ENCODE peak calls at places on chromosome 1, in four cellular contexts. Q is tibial artery, S is colonic mucosa, O is PC-9. A is an unnamed sample.
A peak's percentile ranks its signal among the peaks of the same experiment; 100 is the strongest.

GRCh38 chr1:162016616-162017015 is 7.1 kb downstream of the OLFML2B start:
- DNase-seq in Q (no peak), S (no peak), O (no peak), A (no peak)

GRCh38 chr1:169031566-169032224 is 74.8 kb upstream of the ATP1B1 start:
- DNase-seq in Q (no peak), S (no peak), O (no peak), A (no peak)

GRCh38 chr1:12573015-12573825 is 44.8 kb downstream of the DHRS3 start:
- DNase-seq in Q (no peak), S (no peak), O (no peak), A (no peak)

GRCh38 chr1:34407140-34407539 is 230.4 kb downstream of the C1orf94 start:
- DNase-seq in Q (no peak), S (no peak), O (no peak), A (peak; percentile 19)

GRCh38 chr1:115317101-115318012 is 20.7 kb downstream of the NGF start:
- DNase-seq in Q (no peak), S (no peak), O (peak; percentile 99), A (no peak)

GRCh38 chr1:11615109-11615508 is 39.1 kb downstream of the FBXO2 start:
- DNase-seq in Q (no peak), S (no peak), O (no peak), A (no peak)

GRCh38 chr1:192140382-192140781 is 17.9 kb upstream of the RGS18 start:
- DNase-seq in Q (no peak), S (no peak), O (no peak), A (no peak)

GRCh38 chr1:205481629-205482071 is 22.8 kb upstream of the CDK18 start:
- DNase-seq in Q (no peak), S (no peak), O (no peak), A (no peak)

GRCh38 chr1:96234299-96234698 is 487.3 kb upstream of the PTBP2 start:
- DNase-seq in Q (peak; percentile 52), S (no peak), O (no peak), A (peak; percentile 58)

GRCh38 chr1:97050501-97050900 is 328.9 kb downstream of the PTBP2 start:
- DNase-seq in Q (no peak), S (no peak), O (no peak), A (no peak)

GRCh38 chr1:223227031-223227430 is 84.0 kb upstream of the TLR5 start:
- DNase-seq in Q (no peak), S (no peak), O (no peak), A (no peak)

GRCh38 chr1:30302808-30303310 is 420.5 kb downstream of the MATN1 start:
- DNase-seq in Q (no peak), S (peak; percentile 4), O (no peak), A (no peak)

GRCh38 chr1:30304080-30304479 is 419.3 kb downstream of the MATN1 start:
- DNase-seq in Q (no peak), S (no peak), O (no peak), A (no peak)

GRCh38 chr1:30305061-30305460 is 418.3 kb downstream of the MATN1 start:
- DNase-seq in Q (no peak), S (no peak), O (no peak), A (no peak)

GRCh38 chr1:30305519-30305918 is 417.9 kb downstream of the MATN1 start:
- DNase-seq in Q (no peak), S (peak; percentile 4), O (no peak), A (no peak)

DNA sequence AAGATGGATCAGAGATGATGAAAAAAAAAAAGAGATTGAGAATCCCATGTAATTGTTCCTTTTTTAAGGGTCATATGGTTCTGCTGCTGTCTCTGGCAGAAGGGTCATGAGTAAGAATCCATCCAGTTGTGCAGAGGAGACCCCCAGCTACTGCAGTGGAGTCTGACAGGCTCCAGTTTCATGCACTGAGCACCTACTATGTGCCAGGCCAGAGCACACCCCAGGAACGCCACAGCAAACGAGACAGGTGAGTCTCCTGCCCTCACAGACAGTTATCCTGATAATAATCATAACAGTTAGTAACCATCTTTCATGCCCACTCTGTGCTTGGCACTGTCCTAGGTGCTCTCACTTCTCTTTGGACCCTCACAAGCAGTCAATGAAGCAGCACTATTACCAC is 420.0 kb downstream of the MATN1 start:
- DNase-seq in Q (no peak), S (no peak), O (no peak), A (no peak)
- H3K4me3 ChIP-seq in Q (no peak overlapping the region), S (no peak overlapping the region), O (no peak overlapping the region), A (no peak overlapping the region)

GRCh38 chr1:53111073-53111556 is 31.3 kb downstream of the SLC1A7 start:
- DNase-seq in Q (no peak), S (peak; percentile 81), O (peak; percentile 47), A (no peak)
- H3K4me1 ChIP-seq in Q (peaks cover 22% of the 10 kb centered on the region), S (no peaks in the 10 kb centered on the region), O (peaks cover 56% of the 10 kb centered on the region), A (peaks cover 26% of the 10 kb centered on the region)

GRCh38 chr1:225442156-225442555 is 14.3 kb upstream of the LBR start:
- DNase-seq in Q (no peak), S (no peak), O (no peak), A (no peak)

GRCh38 chr1:225437710-225438437 is 10.0 kb upstream of the LBR start:
- DNase-seq in Q (no peak), S (peak; percentile 44), O (no peak), A (peak; percentile 78)

GRCh38 chr1:225445644-225446297 is 17.9 kb upstream of the LBR start:
- DNase-seq in Q (no peak), S (peak; percentile 70), O (peak; percentile 94), A (peak; percentile 74)

GRCh38 chr1:225440380-225440957 is 12.6 kb upstream of the LBR start:
- DNase-seq in Q (no peak), S (peak; percentile 65), O (no peak), A (no peak)

DNA sequence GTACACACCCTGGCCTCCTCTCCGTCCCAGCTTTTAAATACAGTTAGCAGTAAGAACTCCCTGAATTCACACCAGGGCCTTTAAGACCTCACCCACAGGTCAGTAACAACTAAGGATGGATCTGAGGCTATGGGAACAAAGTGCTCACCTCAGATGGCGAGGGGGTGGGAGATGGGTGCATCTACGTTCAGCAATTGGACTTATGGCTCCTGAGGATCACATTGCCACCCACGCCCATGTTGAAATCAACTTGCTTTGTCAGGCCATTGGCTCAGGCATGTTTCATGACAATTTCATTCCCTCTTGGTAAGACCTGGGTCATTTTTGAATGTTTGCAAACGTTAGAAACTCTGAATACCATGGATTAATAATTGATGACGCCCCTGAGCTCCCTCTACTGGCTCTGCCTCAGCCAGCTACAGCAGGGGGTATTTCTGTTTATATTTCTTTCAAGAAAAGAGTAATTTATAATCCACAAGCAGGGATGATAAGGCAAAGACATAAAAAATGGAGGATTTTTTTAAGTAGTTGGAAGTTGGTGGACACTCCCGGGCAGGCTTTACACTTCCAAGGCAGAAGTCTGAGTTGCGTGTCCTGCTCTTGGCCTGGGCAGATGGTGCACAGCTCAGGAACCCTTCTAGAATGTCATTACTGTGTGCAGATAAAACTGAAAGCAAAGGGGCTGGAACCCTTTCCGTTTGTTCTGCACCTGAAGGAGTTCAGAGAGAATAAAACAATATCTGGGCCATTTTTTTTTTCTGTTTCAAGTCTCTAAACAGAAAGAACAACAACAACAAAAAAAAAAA is 13.7 kb upstream of the LBR start:
- DNase-seq in Q (no peak), S (peak; percentile 87), O (no peak), A (no peak)
- TF ChIP-seq CTCF in Q (no peak), S (no peak), O (no peak), A (peak; percentile 46)

GRCh38 chr1:75725861-75726361 is 1.4 kb downstream of the ACADM start:
- DNase-seq in Q (no peak), S (peak; percentile 62), O (no peak), A (peak; percentile 64)
- H3K4me3 ChIP-seq in Q (peak overlapping the region; percentile 89), S (peak overlapping the region; percentile 80), O (peak overlapping the region; percentile 90), A (peak overlapping the region; percentile 95)

GRCh38 chr1:116501041-116501869 is 69.6 kb downstream of the CD58 start:
- DNase-seq in Q (no peak), S (peak; percentile 56), O (no peak), A (no peak)

GRCh38 chr1:116502915-116503314 is 67.9 kb downstream of the CD58 start:
- DNase-seq in Q (no peak), S (no peak), O (no peak), A (no peak)

GRCh38 chr1:116504308-116505156 is 66.3 kb downstream of the CD58 start:
- DNase-seq in Q (peak; percentile 78), S (no peak), O (peak; percentile 92), A (no peak)

GRCh38 chr1:116501870-116502244 is 69.0 kb downstream of the CD58 start:
- DNase-seq in Q (no peak), S (no peak), O (no peak), A (no peak)

DNA sequence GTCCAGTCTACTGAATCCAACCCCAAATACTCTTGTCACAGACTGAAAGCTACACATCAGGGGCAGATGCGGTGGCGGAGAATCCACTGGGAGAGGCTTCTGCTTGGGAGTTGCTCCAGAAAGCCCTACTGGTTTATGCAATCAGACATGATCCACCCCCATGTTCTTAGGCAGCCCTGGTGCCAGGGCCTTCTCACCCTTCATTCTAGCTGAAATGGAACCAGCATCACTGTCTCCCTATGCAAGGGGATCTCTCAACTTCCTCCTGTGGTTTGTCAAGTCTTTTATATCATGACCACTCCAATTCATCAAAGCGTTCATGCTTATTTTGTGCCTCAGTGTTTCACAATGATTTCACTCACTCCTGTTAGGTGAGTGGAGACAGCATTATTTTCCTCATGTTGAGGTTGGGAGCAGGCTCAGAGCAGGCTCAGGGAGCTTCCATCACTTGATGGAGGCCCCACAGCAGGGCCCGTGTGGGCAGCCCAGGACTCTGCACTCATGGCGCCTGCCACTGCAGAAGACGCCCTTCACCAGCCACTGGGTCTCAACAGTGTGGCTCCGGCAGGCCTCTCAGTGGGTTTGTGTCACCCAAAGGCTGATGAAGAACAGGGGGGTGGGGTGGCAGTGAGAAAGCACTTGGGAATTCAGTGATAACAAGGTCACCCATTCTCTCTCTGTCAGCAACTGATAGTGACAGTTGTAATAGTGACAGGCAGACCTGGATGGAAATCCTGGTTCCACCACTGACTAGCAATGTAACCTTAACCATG is 67.1 kb downstream of the CD58 start:
- DNase-seq in Q (no peak), S (no peak), O (no peak), A (no peak)
- H3K4me1 ChIP-seq in Q (peaks cover 16% of the 10 kb centered on the region), S (no peaks in the 10 kb centered on the region), O (peaks cover 69% of the 10 kb centered on the region), A (peaks cover 4% of the 10 kb centered on the region)

DNA sequence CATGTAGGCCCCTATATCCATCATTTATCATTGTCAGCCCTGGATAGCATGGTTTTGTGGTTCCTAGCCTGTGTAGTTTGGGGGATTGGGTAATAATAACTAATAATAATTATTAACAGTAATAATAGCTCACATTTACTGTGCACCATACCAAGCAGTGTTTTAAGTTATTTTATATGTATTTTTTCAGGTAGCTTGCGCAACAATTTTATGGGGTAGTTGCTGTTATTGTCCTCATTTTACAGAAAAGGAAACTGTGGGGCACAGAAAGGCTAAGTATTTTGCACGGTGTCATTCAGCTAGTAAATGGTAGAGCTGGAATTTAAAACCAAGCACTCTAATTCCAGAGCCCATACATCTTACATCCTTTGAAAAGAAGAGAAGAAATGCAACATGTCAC is 179.8 kb downstream of the HS2ST1 start:
- DNase-seq in Q (no peak), S (no peak), O (no peak), A (no peak)
- TF ChIP-seq CTCF in Q (no peak), S (no peak), O (no peak), A (no peak)